ENCODE peak calls at places on chromosomes 11 and 22, in eight cellular contexts. P, M, B, X, D, G, F and W are unnamed samples.

GRCh38 chr11:88704505-88704904 is 361.3 kb downstream of the GRM5 start:
- DNase-seq in P (no peak), M (no peak), B (no peak), X (no peak), D (no peak), G (no peak), F (no peak), W (no peak)

GRCh38 chr11:66651011-66651410 is 12.5 kb downstream of the RBM4 start:
- DNase-seq in P (no peak), M (no peak), B (no peak), X (no peak), D (peak; percentile 26), G (no peak), F (peak; percentile 35), W (no peak)

GRCh38 chr22:22810471-22810870 is 77.1 kb upstream of the IGLL5 start:
- DNase-seq in P (no peak), M (peak; percentile 47), B (no peak), X (no peak), D (no peak), G (no peak), F (no peak), W (no peak)

GRCh38 chr11:44286268-44286880 is 23.6 kb downstream of the ALX4 start:
- DNase-seq in P (peak; percentile 50), M (no peak), B (peak; percentile 46), X (peak; percentile 86), D (no peak), G (peak; percentile 60), F (peak; percentile 67), W (peak; percentile 83)

GRCh38 chr22:37210041-37210803 is 2.1 kb downstream of the SSTR3 start:
- DNase-seq in P (no peak), M (peak; percentile 50), B (no peak), X (no peak), D (no peak), G (no peak), F (no peak), W (no peak)

GRCh38 chr11:94020777-94021615 is at the start of gene HEPHL1:
- DNase-seq in P (peak; percentile 8), M (no peak), B (no peak), X (no peak), D (peak; percentile 98), G (no peak), F (peak; percentile 64), W (peak; percentile 29)

GRCh38 chr11:73359341-73359740 is 16.9 kb upstream of the RELT start:
- DNase-seq in P (no peak), M (peak; percentile 92), B (no peak), X (no peak), D (no peak), G (no peak), F (peak; percentile 20), W (no peak)

GRCh38 chr22:25160120-25160996 is 39.3 kb upstream of the CRYBB3 start:
- DNase-seq in P (no peak), M (no peak), B (no peak), X (no peak), D (no peak), G (no peak), F (no peak), W (no peak)

GRCh38 chr22:19859861-19860510 is 5.3 kb upstream of the GNB1L start:
- DNase-seq in P (no peak), M (no peak), B (no peak), X (no peak), D (no peak), G (no peak), F (no peak), W (no peak)

GRCh38 chr22:26581769-26582168 is 8.2 kb downstream of the TPST2 start:
- DNase-seq in P (no peak), M (no peak), B (no peak), X (no peak), D (no peak), G (no peak), F (no peak), W (no peak)

GRCh38 chr11:65781152-65781961 is 581 bp upstream of the AP5B1 start:
- DNase-seq in P (no peak), M (peak; percentile 82), B (no peak), X (peak; percentile 74), D (no peak), G (no peak), F (no peak), W (peak; percentile 73)

GRCh38 chr22:29695129-29695926 is 24.5 kb upstream of the CABP7 start:
- DNase-seq in P (peak; percentile 31), M (no peak), B (no peak), X (no peak), D (no peak), G (no peak), F (no peak), W (no peak)